ENCODE peak calls at places on chromosomes 5 and 9, in six cellular contexts. Z, D, G, N, R and K are unnamed samples.

GRCh38 chr5:161235569-161235968 is 311.0 kb downstream of the GABRB2 start:
- DNase-seq in N (no peak), G (no peak), Z (no peak), D (no peak), R (no peak), K (no peak)

GRCh38 chr9:110546411-110546871 is 33.1 kb downstream of the SVEP1 start:
- DNase-seq in G (no peak), N (no peak), R (no peak), Z (no peak), D (peak), K (peak)

GRCh38 chr5:137218471-137218870 is 280.7 kb downstream of the SPOCK1 start:
- DNase-seq in D (no peak), N (peak), G (no peak), R (no peak), Z (no peak), K (no peak)

GRCh38 chr9:92763721-92764380 is 782 bp downstream of the BICD2 start:
- DNase-seq in R (peak), G (peak), N (peak), Z (no peak), D (peak), K (no peak)

GRCh38 chr9:93083592-93084470 is 12.2 kb upstream of the CARD19 start:
- DNase-seq in N (peak), R (no peak), G (peak), D (no peak), Z (no peak), K (no peak)

GRCh38 chr5:107743357-107744000 is 72.7 kb upstream of the EFNA5 start:
- DNase-seq in G (no peak), R (no peak), D (no peak), Z (no peak), N (no peak), K (no peak)

GRCh38 chr5:154642499-154643245 is 112.5 kb upstream of the LARP1 start:
- DNase-seq in D (no peak), R (no peak), Z (no peak), N (peak), G (no peak), K (peak)

GRCh38 chr5:126015244-126016054 is 407.8 kb upstream of the GRAMD2B start:
- DNase-seq in Z (peak), N (no peak), G (no peak), R (no peak), D (no peak), K (no peak)

GRCh38 chr5:23977996-23978395 is 470.6 kb downstream of the PRDM9 start:
- DNase-seq in R (peak), Z (no peak), D (no peak), N (peak), G (no peak), K (peak)

GRCh38 chr9:87887661-87888480 is 5.2 kb downstream of the SPATA31E1 start:
- DNase-seq in R (no peak), D (no peak), Z (no peak), G (no peak), N (no peak), K (no peak)

GRCh38 chr9:75372499-75373268 is 284.4 kb downstream of the OSTF1 start:
- DNase-seq in G (peak), D (no peak), R (no peak), N (no peak), Z (no peak), K (no peak)

GRCh38 chr5:1223278-1223670 is 1.9 kb upstream of the SLC6A18 start:
- DNase-seq in R (no peak), N (no peak), D (no peak), G (no peak), Z (no peak), K (no peak)

GRCh38 chr9:95073042-95073607 is 244.4 kb downstream of the FANCC start:
- DNase-seq in N (no peak), G (no peak), R (no peak), D (peak), Z (no peak), K (no peak)

GRCh38 chr5:57662991-57663390 is 180.4 kb upstream of the ACTBL2 start:
- DNase-seq in R (no peak), D (no peak), N (no peak), G (no peak), Z (no peak), K (no peak)

GRCh38 chr9:137740311-137740710 is 121.5 kb downstream of the EHMT1 start:
- DNase-seq in D (peak), N (no peak), G (peak), R (no peak), Z (no peak), K (no peak)

GRCh38 chr5:489689-490080 is 34.6 kb downstream of the SLC9A3 start:
- DNase-seq in G (no peak), R (no peak), N (no peak), D (no peak), Z (no peak), K (no peak)

GRCh38 chr5:24353606-24354005 is 291.2 kb downstream of the CDH10 start:
- DNase-seq in R (no peak), N (no peak), Z (no peak), D (no peak), G (no peak), K (no peak)

GRCh38 chr5:68214472-68215207 is 916 bp upstream of the PIK3R1 start:
- DNase-seq in G (no peak), D (no peak), Z (no peak), R (no peak), N (no peak), K (no peak)

GRCh38 chr9:121301881-121302286 is 33.9 kb downstream of the GSN start:
- DNase-seq in Z (no peak), N (no peak), D (peak), G (no peak), R (no peak), K (no peak)

GRCh38 chr5:179549973-179550510 is 312 bp upstream of the RUFY1 start:
- DNase-seq in Z (no peak), N (no peak), R (peak), G (no peak), D (no peak), K (no peak)

GRCh38 chr9:129473523-129474244 is 147.2 kb downstream of the C9orf50 start:
- DNase-seq in D (peak), G (peak), R (no peak), Z (peak), N (no peak), K (no peak)

GRCh38 chr5:105836263-105836662 is 1834.5 kb downstream of the EFNA5 start:
- DNase-seq in D (no peak), R (no peak), G (no peak), Z (no peak), N (no peak), K (no peak)

GRCh38 chr5:153756540-153756939 is 266.1 kb downstream of the GRIA1 start:
- DNase-seq in N (no peak), D (no peak), Z (no peak), G (no peak), R (no peak), K (no peak)

GRCh38 chr5:141758316-141758965 is 76.4 kb upstream of the ARAP3 start:
- DNase-seq in Z (no peak), N (no peak), D (no peak), R (no peak), G (no peak), K (peak)

GRCh38 chr5:170821257-170821800 is 37.8 kb downstream of the GABRP start:
- DNase-seq in N (no peak), R (no peak), D (no peak), Z (no peak), G (no peak), K (no peak)

GRCh38 chr5:106397700-106398099 is 1273.0 kb downstream of the EFNA5 start:
- DNase-seq in D (no peak), Z (peak), N (no peak), G (no peak), R (peak), K (peak)

GRCh38 chr9:103755986-103756385 is 338.1 kb upstream of the SMC2 start:
- DNase-seq in R (no peak), Z (no peak), G (no peak), N (no peak), D (no peak), K (no peak)

GRCh38 chr5:12658871-12659446 is 754.7 kb upstream of the CTNND2 start:
- DNase-seq in N (no peak), G (no peak), R (no peak), Z (no peak), D (no peak), K (no peak)

GRCh38 chr5:78886650-78887230 is 98.4 kb downstream of the ARSB start:
- DNase-seq in G (no peak), Z (no peak), N (no peak), D (no peak), R (peak), K (no peak)

GRCh38 chr5:14004598-14005394 is 60.3 kb upstream of the DNAH5 start:
- DNase-seq in Z (no peak), R (no peak), G (no peak), N (no peak), D (no peak), K (no peak)

GRCh38 chr5:11733185-11733839 is 170.9 kb downstream of the CTNND2 start:
- DNase-seq in N (no peak), D (no peak), G (no peak), R (no peak), Z (no peak), K (no peak)

DNA sequence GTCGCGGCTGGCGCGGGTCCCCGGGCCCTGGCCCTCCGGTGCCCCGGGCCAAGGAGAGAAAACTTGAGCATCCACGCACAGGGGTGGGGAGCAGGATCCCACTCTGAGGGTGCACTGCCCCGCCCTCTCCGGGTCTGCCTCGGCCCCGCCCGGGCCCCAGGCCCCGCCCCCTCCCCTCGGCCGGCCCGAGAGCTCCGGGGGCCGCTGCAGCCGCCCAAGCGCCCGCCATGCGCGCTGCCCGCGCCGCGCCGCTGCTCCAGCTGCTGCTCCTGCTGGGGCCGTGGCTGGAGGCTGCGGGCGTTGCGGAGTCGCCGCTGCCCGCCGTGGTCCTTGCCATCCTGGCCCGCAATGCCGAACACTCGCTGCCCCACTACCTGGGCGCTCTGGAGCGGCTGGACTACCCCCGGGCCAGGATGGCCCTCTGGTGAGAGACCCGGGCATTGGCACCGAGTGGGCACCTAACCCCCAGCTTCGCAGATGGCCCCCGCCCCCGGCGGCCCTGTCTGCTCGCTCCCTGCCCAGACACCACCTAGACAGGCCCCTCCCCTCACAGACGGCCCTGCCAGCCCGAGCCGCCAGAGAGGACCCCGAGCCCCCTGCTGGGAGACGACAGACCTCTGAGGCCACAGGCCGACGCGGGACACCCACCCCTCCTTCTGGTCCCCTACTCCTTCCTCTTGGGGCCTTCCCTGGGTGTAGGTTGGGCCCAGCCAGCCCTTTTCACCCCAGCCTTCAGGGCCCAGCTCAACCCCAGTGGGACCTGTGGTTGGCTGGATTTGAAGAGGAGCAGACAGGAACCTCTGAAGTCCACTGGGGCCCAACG is at the start of gene CERCAM:
- DNase-seq in N (peak), D (peak), G (peak), R (peak), Z (no peak), K (peak)
- TF ChIP-seq CTCF in N (no peak), D (no peak), G (no peak), R (no peak), Z (no peak), K (no peak)

DNA sequence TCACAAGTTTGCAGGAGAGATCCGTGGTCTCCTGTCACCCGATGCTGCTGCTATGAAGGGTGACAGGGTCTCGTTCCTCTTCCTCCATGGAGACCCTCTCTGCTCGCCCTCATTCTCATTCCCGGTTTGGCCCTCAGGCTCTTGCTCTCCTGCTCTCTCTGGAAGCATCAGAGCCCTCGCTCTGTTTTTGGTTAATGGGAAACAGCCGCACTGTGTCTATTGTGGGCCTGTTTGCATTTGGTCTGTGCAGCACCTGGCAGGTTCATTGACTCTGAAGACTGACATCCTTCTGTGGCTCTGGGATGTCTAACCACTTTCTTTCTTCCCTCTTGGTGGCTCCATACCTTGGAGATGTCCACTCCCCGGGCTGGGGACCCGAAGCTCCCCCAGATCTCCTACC is 12.7 kb upstream of the FAM163B start:
- DNase-seq in G (no peak), D (no peak), Z (no peak), R (no peak), N (no peak), K (no peak)
- TF ChIP-seq CTCF in G (no peak), D (no peak), Z (no peak), R (no peak), N (no peak), K (no peak)

GRCh38 chr5:94620257-94620656 is 1.8 kb downstream of the SLF1 start:
- DNase-seq in G (no peak), Z (no peak), D (no peak), N (no peak), R (no peak), K (no peak)

GRCh38 chr5:94615843-94616242 is 2.6 kb downstream of the KIAA0825 start:
- DNase-seq in R (no peak), D (no peak), N (no peak), Z (no peak), G (no peak), K (no peak)

GRCh38 chr5:94618029-94618492 is 343 bp downstream of the KIAA0825 start:
- DNase-seq in N (peak), G (peak), D (peak), R (peak), Z (no peak), K (peak)

GRCh38 chr5:94621763-94622162 is 3.3 kb downstream of the SLF1 start:
- DNase-seq in D (no peak), R (no peak), Z (no peak), N (no peak), G (no peak), K (no peak)

GRCh38 chr5:94618493-94619328 is at the start of the genes KIAA0825 and SLF1:
- DNase-seq in D (peak), N (peak), G (peak), R (peak), Z (peak), K (peak)
- TF ChIP-seq CTCF in D (no peak), N (no peak), G (no peak), R (no peak), Z (no peak), K (no peak)

DNA sequence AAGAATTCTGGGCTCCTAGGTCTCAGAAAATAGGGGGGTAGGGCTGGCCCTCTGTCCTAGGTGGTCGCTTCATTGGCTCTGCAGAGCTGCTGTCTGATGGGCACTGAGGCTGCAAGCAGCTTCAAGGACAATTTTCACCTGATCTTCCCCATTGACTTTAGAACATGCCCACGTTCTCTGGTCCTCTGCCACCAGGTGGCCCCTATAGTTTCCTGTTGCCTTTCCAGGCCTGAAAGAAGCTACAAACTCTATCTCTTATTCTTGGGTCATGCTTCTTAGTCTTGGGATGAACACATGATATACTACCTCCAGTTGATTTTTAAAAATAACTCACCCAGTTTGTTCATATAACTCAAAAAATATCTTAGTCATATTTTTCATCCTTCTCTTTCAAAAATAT is 26.3 kb downstream of the SPZ1 start:
- DNase-seq in Z (no peak), R (peak), G (no peak), D (no peak), N (no peak), K (peak)
- TF ChIP-seq CTCF in Z (peak), R (peak), G (no peak), D (peak), N (peak), K (peak)

GRCh38 chr5:131943914-131944313 is 1.5 kb downstream of the MEIKIN start:
- DNase-seq in G (no peak), N (no peak), R (no peak), D (no peak), Z (no peak), K (no peak)
- TF ChIP-seq CTCF in G (no peak), N (no peak), R (no peak), D (no peak), Z (no peak), K (no peak)

GRCh38 chr9:122464633-122465567 is 12.8 kb downstream of the OR1J1 start:
- DNase-seq in G (peak), Z (peak), R (peak), D (peak), N (peak), K (peak)

GRCh38 chr9:122468735-122469134 is 9.0 kb downstream of the OR1J1 start:
- DNase-seq in N (no peak), R (no peak), G (no peak), D (no peak), Z (peak), K (no peak)

DNA sequence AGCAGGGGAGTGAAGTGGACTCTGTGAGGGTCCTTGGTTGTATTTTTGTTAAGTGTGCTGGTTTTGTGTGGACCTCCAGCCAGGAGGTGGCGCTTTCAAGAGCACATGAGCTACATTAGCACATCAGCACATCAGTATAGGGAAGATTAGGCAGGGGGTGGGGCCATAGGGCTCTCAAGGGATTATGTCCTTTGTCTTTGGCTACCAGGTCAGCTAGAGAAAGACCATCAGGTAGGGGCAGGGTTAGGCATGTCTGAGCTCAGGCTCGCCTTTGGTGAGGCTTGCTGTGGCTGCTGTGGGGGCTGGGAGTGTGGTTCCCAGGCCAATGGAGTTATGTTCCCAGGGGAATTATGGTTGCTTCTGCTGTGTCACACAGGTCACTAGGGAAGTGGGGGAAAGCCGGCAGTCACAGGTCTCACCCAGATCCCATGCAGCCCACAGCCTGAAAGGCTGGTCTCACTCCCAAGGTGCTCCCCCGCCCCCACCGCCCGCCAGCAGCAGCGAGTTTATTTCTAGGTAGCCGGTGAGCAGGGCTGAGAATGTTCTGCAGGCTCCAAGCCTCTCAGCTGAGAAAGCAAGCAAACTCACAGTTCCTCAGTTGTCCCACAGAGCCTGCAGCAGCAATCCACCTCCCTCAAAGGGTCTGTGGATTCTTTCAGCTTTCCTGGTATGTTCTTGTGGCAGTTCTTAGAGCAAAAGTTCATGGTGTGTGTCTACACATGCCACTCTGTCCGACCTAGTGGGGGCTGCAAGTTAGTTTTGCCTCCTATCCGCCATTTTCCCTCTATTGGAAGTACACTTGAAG is 13.7 kb downstream of the OR1J1 start:
- DNase-seq in R (peak), D (no peak), N (no peak), G (no peak), Z (no peak), K (no peak)
- TF ChIP-seq CTCF in R (peak), D (no peak), N (no peak), G (no peak), Z (peak), K (no peak)

GRCh38 chr5:119930490-119930889 is 301.1 kb downstream of the FAM170A start:
- DNase-seq in R (no peak), D (no peak), G (no peak), Z (no peak), N (no peak), K (no peak)

GRCh38 chr5:119928974-119929373 is 299.6 kb downstream of the FAM170A start:
- DNase-seq in D (no peak), R (no peak), Z (no peak), G (no peak), N (no peak), K (no peak)

GRCh38 chr5:119926301-119926700 is 296.9 kb downstream of the FAM170A start:
- DNase-seq in D (no peak), G (no peak), R (no peak), Z (no peak), N (no peak), K (no peak)
- TF ChIP-seq CTCF in D (no peak), G (no peak), R (no peak), Z (no peak), N (no peak), K (no peak)